ENCODE peak calls at places on chromosomes 7 and 10, in eight cellular contexts. I is RWPE1, W is T-helper 22 cell, N is epithelial cell of esophagus, L is activated gamma-delta T cell, C is brain pericyte, U is upper lobe of left lung, E is germinal center. V is an unnamed sample.
A peak's percentile ranks its signal among the peaks of the same experiment; 100 is the strongest.

GRCh38 chr7:106870528-106870927 is 5.4 kb downstream of the PIK3CG start:
- DNase-seq in I (no peak), W (no peak), N (no peak), L (no peak), C (no peak), U (no peak), E (no peak), V (no peak)

GRCh38 chr7:22442187-22442886 is 57.7 kb downstream of the STEAP1B start:
- DNase-seq in I (no peak), W (no peak), N (no peak), L (no peak), C (no peak), U (no peak), E (no peak), V (peak; percentile 62)

GRCh38 chr7:155227788-155228458 is 69.8 kb upstream of the INSIG1 start:
- DNase-seq in I (no peak), W (no peak), N (no peak), L (no peak), C (no peak), U (peak; percentile 56), E (no peak), V (no peak)

GRCh38 chr7:149456770-149457421 is 4.0 kb downstream of the ZNF777 start:
- DNase-seq in I (no peak), W (no peak), N (peak; percentile 25), L (no peak), C (no peak), U (no peak), E (no peak), V (no peak)

GRCh38 chr10:132939957-132940790 is 2.2 kb downstream of the CFAP46 start:
- DNase-seq in I (peak; percentile 50), W (no peak), N (no peak), L (no peak), C (no peak), U (peak; percentile 73), E (peak; percentile 58), V (no peak)

GRCh38 chr7:71050492-71050891 is 81.5 kb upstream of the GALNT17 start:
- DNase-seq in I (no peak), W (no peak), N (no peak), L (no peak), C (no peak), U (no peak), E (no peak), V (no peak)

GRCh38 chr10:12561307-12561706 is 212.0 kb downstream of the CAMK1D start:
- DNase-seq in I (no peak), W (no peak), N (no peak), L (no peak), C (no peak), U (no peak), E (no peak), V (no peak)

GRCh38 chr10:130022501-130023299 is 58.6 kb upstream of the EBF3 start:
- DNase-seq in I (peak; percentile 94), W (no peak), N (no peak), L (no peak), C (no peak), U (no peak), E (no peak), V (no peak)

GRCh38 chr7:22564511-22565045 is 64.6 kb upstream of the STEAP1B start:
- DNase-seq in I (peak; percentile 47), W (no peak), N (peak; percentile 77), L (no peak), C (no peak), U (no peak), E (no peak), V (no peak)

GRCh38 chr7:91674470-91674869 is 206.0 kb downstream of the MTERF1 start:
- DNase-seq in I (no peak), W (no peak), N (no peak), L (no peak), C (no peak), U (no peak), E (no peak), V (no peak)

GRCh38 chr7:38512704-38513103 is 118.5 kb downstream of the AMPH start:
- DNase-seq in I (no peak), W (no peak), N (peak; percentile 17), L (no peak), C (no peak), U (no peak), E (no peak), V (no peak)

GRCh38 chr10:92755725-92756124 is 66.0 kb downstream of the HHEX start:
- DNase-seq in I (no peak), W (no peak), N (no peak), L (no peak), C (no peak), U (no peak), E (no peak), V (no peak)